ENCODE peak calls at places on chromosome 22, in nine cellular contexts. H is hepatocyte; K is CD8-positive, alpha-beta T cell; B is HepG2; W is RWPE1; O is transverse colon; I is CD4-positive, alpha-beta memory T cell; Y is GM23248; P is body of pancreas. R is an unnamed sample.

GRCh38 chr22:38921126-38921525 is 36.3 kb upstream of the APOBEC3A start:
- DNase-seq in O (peak), H (peak), W (peak), B (no peak), Y (no peak), I (no peak), P (peak), K (no peak), R (no peak)

GRCh38 chr22:32205974-32206773 is 1.3 kb upstream of the RFPL2 start:
- DNase-seq in O (no peak), I (no peak), B (no peak), Y (no peak), P (no peak), H (no peak), K (no peak), W (no peak), R (no peak)

GRCh38 chr22:47340851-47341436 is 578.5 kb downstream of the TBC1D22A start:
- DNase-seq in O (no peak), I (no peak), B (no peak), W (peak), Y (peak), H (no peak), P (no peak), K (no peak), R (no peak)

GRCh38 chr22:42955842-42956241 is 59.1 kb downstream of the PACSIN2 start:
- DNase-seq in I (no peak), P (no peak), B (no peak), W (no peak), K (no peak), H (no peak), Y (no peak), O (no peak), R (no peak)

GRCh38 chr22:39176067-39176621 is 23.7 kb upstream of the CBX7 start:
- DNase-seq in O (peak), W (peak), B (peak), P (peak), H (peak), Y (peak), I (no peak), K (no peak), R (no peak)

GRCh38 chr22:42934338-42934737 is 77.3 kb upstream of the ARFGAP3 start:
- DNase-seq in B (no peak), K (no peak), O (no peak), H (no peak), W (no peak), P (no peak), Y (no peak), I (no peak), R (no peak)

GRCh38 chr22:46052331-46052771 is 75.4 kb upstream of the WNT7B start:
- DNase-seq in Y (peak), P (peak), W (no peak), H (no peak), K (no peak), B (no peak), I (no peak), O (peak), R (no peak)

GRCh38 chr22:35215993-35216392 is 41.3 kb upstream of the HMGXB4 start:
- DNase-seq in Y (no peak), I (no peak), P (no peak), K (no peak), B (no peak), O (no peak), W (no peak), H (no peak), R (no peak)

GRCh38 chr22:26485013-26485412 is 1.3 kb downstream of the SRRD start:
- DNase-seq in B (no peak), K (no peak), P (no peak), I (no peak), Y (peak), W (no peak), O (no peak), H (no peak), R (no peak)

GRCh38 chr22:39514373-39514973 is 5.9 kb upstream of the ATF4 start:
- DNase-seq in O (peak), B (no peak), K (no peak), W (no peak), P (peak), I (peak), H (peak), Y (peak), R (no peak)

GRCh38 chr22:37661160-37661924 is 2.8 kb downstream of the PDXP start:
- DNase-seq in I (no peak), K (no peak), Y (peak), P (no peak), B (peak), W (no peak), H (peak), O (no peak), R (no peak)

GRCh38 chr22:23112472-23113012 is 29.2 kb downstream of the RSPH14 start:
- DNase-seq in W (no peak), I (no peak), B (no peak), Y (no peak), K (no peak), P (no peak), O (no peak), H (no peak), R (no peak)
- H3K27ac ChIP-seq in W (no peak), I (no peak), B (no peak), Y (no peak), K (no peak), P (no peak), O (no peak), H (no peak), R (peak)

DNA sequence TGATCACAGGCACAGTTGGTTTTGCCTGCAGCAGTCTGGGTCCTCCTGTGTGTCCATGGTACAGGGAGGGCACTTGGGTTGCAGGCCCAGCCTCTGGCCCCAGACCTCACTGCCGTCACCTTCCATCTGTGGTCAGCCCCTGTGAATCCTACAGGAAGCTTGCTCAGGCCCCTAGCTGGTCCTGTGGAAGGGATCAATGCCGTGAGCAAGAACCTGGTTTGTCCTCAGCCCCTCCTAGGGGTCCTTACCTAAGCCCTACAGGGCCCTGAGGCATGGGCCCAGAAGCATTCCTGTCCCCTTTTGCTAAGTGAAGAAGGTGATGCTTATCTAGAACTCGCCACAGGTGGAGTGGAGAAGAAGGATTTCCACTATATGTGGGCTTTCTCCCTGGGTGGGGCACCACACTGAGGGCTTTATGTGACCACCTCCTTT is 29.9 kb downstream of the MED15 start:
- DNase-seq in O (no peak), B (no peak), Y (no peak), I (no peak), P (no peak), K (no peak), H (no peak), W (no peak), R (no peak)
- H3K27ac ChIP-seq in O (no peak), B (no peak), Y (no peak), I (no peak), P (no peak), K (no peak), H (no peak), W (peak), R (no peak)

DNA sequence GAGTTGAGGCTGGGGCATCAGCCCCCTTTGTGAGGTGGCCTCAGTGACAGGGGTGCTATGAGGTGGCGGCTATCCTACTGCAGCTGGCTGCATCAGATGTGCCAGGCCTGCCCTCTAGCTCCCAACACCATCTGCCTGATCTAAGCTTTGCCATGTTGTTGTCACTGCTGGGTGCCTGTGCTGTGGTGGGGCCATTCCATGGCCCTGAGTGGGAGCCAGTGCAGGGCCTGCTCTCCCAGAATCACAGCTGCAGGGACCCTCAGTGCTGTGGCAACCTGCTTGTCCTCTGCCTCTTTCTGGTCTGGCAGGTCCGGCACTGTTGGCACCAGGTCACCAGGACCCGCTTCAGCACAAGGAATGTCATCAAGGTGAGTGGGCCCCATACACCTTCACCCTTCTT is 1.8 kb upstream of the SNU13 start:
- DNase-seq in I (no peak), W (no peak), O (no peak), Y (no peak), H (no peak), B (no peak), P (no peak), K (no peak), R (no peak)
- H3K27ac ChIP-seq in I (no peak), W (peak), O (no peak), Y (no peak), H (no peak), B (no peak), P (no peak), K (no peak), R (no peak)

GRCh38 chr22:21652010-21652546 is 10.0 kb downstream of the SDF2L1 start:
- DNase-seq in H (peak), Y (peak), P (peak), I (peak), K (peak), W (peak), O (peak), B (peak), R (peak)
- H3K27ac ChIP-seq in H (no peak), Y (no peak), P (no peak), I (peak), K (no peak), W (peak), O (peak), B (peak), R (no peak)

GRCh38 chr22:49362393-49362792 is 465.3 kb downstream of the BRD1 start:
- DNase-seq in B (no peak), O (no peak), H (peak), K (no peak), P (no peak), I (no peak), W (no peak), Y (no peak), R (no peak)
- H3K27ac ChIP-seq in B (no peak), O (no peak), H (no peak), K (no peak), P (no peak), I (no peak), W (no peak), Y (no peak), R (no peak)

DNA sequence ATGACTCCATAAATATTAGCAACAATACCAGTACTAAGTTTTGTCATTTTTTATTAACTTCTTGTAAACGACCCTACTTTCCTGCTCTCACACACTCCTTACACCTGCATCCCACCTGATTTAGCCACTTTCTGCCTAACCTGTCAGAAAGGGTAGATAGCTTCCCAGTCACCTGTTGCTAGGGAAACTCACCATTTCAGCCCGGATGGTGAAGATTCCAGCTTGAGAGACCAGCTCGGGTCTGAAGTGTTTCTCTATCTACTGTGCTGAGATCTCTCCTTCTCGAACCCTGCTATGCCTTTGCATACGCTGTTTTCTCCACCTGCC is at the start of gene PARVG:
- DNase-seq in K (peak), W (peak), O (peak), Y (no peak), B (no peak), P (no peak), H (peak), I (peak), R (no peak)
- H3K27ac ChIP-seq in K (peak), W (no peak), O (peak), Y (no peak), B (no peak), P (peak), H (no peak), I (peak), R (peak)

DNA sequence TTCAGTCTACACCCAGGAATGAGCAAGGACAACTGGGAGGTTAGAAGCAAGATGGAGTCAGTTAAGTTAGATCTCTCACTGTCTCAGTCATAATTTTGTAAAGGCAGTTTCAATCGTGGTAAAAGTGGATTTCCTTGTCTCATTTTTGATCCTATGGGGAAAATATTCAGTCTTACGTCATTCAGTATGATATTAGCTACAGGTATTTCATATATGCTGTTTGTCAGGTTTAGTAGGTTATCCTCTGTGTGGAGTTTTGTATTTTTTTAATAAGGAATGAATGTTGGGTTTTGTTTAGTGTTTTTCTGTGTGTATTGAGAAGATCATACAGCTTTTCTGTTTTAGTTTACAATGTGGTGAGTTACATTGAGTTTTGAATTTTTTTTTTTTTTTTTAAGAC is 11.8 kb downstream of the SPECC1L start:
- DNase-seq in P (no peak), B (no peak), H (no peak), W (no peak), K (no peak), I (no peak), Y (no peak), O (no peak), R (no peak)
- H3K27ac ChIP-seq in P (no peak), B (no peak), H (peak), W (no peak), K (no peak), I (no peak), Y (no peak), O (no peak), R (no peak)

GRCh38 chr22:36235585-36235984 is 3.7 kb downstream of the APOL2 start:
- DNase-seq in O (no peak), W (no peak), K (no peak), Y (no peak), B (no peak), I (no peak), H (no peak), P (no peak), R (no peak)

GRCh38 chr22:36237462-36238347 is 1.6 kb downstream of the APOL2 start:
- DNase-seq in P (no peak), H (no peak), I (peak), B (no peak), Y (peak), K (no peak), O (peak), W (no peak), R (no peak)

GRCh38 chr22:36238348-36239149 is 778 bp downstream of the APOL2 start:
- DNase-seq in K (no peak), P (peak), O (peak), I (no peak), W (no peak), B (no peak), H (peak), Y (peak), R (no peak)

GRCh38 chr22:36234919-36235318 is 4.4 kb downstream of the APOL2 start:
- DNase-seq in K (no peak), Y (no peak), I (no peak), P (no peak), O (no peak), B (no peak), W (no peak), H (no peak), R (no peak)

DNA sequence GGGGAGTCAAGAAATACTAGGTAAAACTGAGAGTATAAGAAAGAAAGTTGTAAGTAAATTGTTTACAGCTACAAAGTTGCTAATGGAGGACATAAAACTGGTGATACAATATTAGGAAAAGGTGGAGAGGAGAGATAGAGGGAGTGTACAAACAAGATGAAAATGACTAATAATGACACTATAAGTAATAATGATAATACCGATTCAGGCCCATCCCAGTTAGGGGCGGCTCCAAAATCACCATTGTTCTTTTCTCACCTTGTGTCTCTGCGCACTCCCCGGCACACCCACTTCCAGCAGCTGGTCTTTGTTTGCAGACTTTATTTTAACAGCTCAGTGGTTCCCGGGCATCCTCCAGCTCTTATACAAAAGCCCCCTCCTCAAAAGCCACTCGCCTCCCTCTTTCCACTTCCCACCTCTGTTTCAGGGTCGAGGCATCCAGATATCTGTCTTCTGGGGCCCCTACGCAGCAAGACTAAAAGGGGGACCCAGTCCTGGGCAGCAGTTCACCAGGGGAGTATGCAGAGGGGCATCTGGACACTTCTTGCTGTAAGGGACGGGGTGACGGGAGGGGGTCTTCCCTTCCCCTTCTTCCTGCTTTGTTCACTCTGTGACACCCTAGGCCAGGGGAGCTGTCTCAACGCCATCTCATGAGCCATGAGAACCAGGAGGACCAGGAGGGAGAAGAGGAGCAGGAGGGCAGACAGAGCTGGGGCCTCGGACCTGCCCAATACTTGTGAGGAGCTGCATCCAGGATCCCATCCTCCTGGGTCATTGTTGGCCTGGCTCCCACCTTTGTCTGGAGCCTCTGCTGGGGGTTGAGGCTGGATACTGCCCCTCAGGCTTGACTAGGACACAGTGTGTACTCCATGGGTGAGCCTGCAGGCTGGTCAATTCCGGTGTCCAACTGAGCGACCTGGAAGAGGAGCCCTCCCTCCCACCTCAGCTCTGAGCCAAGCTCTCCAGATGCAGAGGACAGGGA is 2.7 kb downstream of the APOL2 start:
- DNase-seq in P (no peak), Y (no peak), O (no peak), W (no peak), I (no peak), H (no peak), K (no peak), B (no peak), R (peak)
- H3K27ac ChIP-seq in P (no peak), Y (no peak), O (peak), W (peak), I (peak), H (no peak), K (no peak), B (no peak), R (no peak)

R was measured in substantia nigra.